ENCODE peak calls at places on chromosomes 3 and 15, in eight cellular contexts. J is A549; O is stimulated activated CD4-positive, alpha-beta T cell treated with anti-CD3 and anti-CD28 coated beads, Interleukin-1b, Interleukin-23, amount 100 ng/mL, for 48 hours; W is T-cell; X is hippocampal formation; L is astrocyte of the spinal cord; C is HEK293T; U is GM20000. K is an unnamed sample.

GRCh38 chr15:95948371-95948770 is 382.1 kb upstream of the NR2F2 start:
- DNase-seq in J (no peak), O (no peak), W (no peak), X (no peak), L (no peak), C (no peak), U (no peak), K (no peak)

GRCh38 chr3:122258757-122259371 is 66.2 kb upstream of the CSTA start:
- DNase-seq in J (peak; percentile 61), O (peak; percentile 74), W (no peak), X (peak; percentile 39), L (peak; percentile 49), C (peak; percentile 78), U (peak; percentile 75), K (peak; percentile 32)

GRCh38 chr3:138397983-138398382 is 36.4 kb upstream of the ESYT3 start:
- DNase-seq in J (no peak), O (no peak), W (no peak), X (peak; percentile 29), L (no peak), C (no peak), U (no peak), K (no peak)

GRCh38 chr3:134477938-134478337 is 7.8 kb downstream of the ANAPC13 start:
- DNase-seq in J (peak; percentile 10), O (no peak), W (no peak), X (no peak), L (no peak), C (no peak), U (no peak), K (no peak)

GRCh38 chr3:106811376-106811775 is 565.9 kb upstream of the CCDC54 start:
- DNase-seq in J (no peak), O (no peak), W (no peak), X (no peak), L (peak; percentile 76), C (no peak), U (no peak), K (no peak)

GRCh38 chr3:153848701-153849100 is 272.5 kb upstream of the ARHGEF26 start:
- DNase-seq in J (peak; percentile 5), O (no peak), W (no peak), X (peak; percentile 8), L (peak; percentile 4), C (no peak), U (no peak), K (no peak)

GRCh38 chr15:25905140-25905539 is 42.0 kb upstream of the ATP10A start:
- DNase-seq in J (peak; percentile 28), O (peak; percentile 63), W (no peak), X (no peak), L (peak; percentile 68), C (no peak), U (no peak), K (no peak)

GRCh38 chr3:197593046-197593380 is 37.2 kb upstream of the BDH1 start:
- DNase-seq in J (no peak), O (no peak), W (no peak), X (no peak), L (no peak), C (no peak), U (no peak), K (no peak)

GRCh38 chr3:141242035-141242721 is 10.6 kb downstream of the PXYLP1 start:
- DNase-seq in J (no peak), O (no peak), W (no peak), X (no peak), L (no peak), C (no peak), U (no peak), K (no peak)

GRCh38 chr3:108225221-108225620 is 3.0 kb upstream of the IFT57 start:
- DNase-seq in J (no peak), O (no peak), W (no peak), X (no peak), L (no peak), C (no peak), U (no peak), K (no peak)